ENCODE peak calls at places on chromosomes 6 and 20, in eight cellular contexts. One of them, this sample, is unnamed.

GRCh38 chr6:44088827-44089590 is 38.2 kb downstream of the MRPL14 start:
- DNase-seq in K562: no peak
- DNase-seq in epithelial cell of proximal tubule: no peak
- DNase-seq in CD8-positive, alpha-beta memory T cell: no peak
- DNase-seq in naive thymus-derived CD4-positive, alpha-beta T cell: no peak
- DNase-seq in ovary: no peak
- DNase-seq in A673: no peak
- DNase-seq in GM23248: no peak
- DNase-seq in this sample: no peak

GRCh38 chr6:135258970-135259369 is 77.9 kb downstream of the MYB start:
- DNase-seq in GM23248: no peak
- DNase-seq in CD8-positive, alpha-beta memory T cell: no peak
- DNase-seq in epithelial cell of proximal tubule: no peak
- DNase-seq in naive thymus-derived CD4-positive, alpha-beta T cell: no peak
- DNase-seq in K562: no peak
- DNase-seq in ovary: no peak
- DNase-seq in A673: no peak
- DNase-seq in this sample: no peak

GRCh38 chr6:37663016-37663810 is 34.5 kb downstream of the MDGA1 start:
- DNase-seq in naive thymus-derived CD4-positive, alpha-beta T cell: no peak
- DNase-seq in K562: no peak
- DNase-seq in ovary: no peak
- DNase-seq in A673: no peak
- DNase-seq in GM23248: peak
- DNase-seq in epithelial cell of proximal tubule: no peak
- DNase-seq in CD8-positive, alpha-beta memory T cell: no peak
- DNase-seq in this sample: peak

GRCh38 chr6:138972226-138972665 is 15.8 kb downstream of the REPS1 start:
- DNase-seq in K562: no peak
- DNase-seq in CD8-positive, alpha-beta memory T cell: no peak
- DNase-seq in epithelial cell of proximal tubule: no peak
- DNase-seq in A673: peak
- DNase-seq in naive thymus-derived CD4-positive, alpha-beta T cell: no peak
- DNase-seq in ovary: no peak
- DNase-seq in GM23248: peak
- DNase-seq in this sample: peak

GRCh38 chr6:158996863-158997262 is 3.1 kb downstream of the RSPH3 start:
- DNase-seq in naive thymus-derived CD4-positive, alpha-beta T cell: no peak
- DNase-seq in K562: no peak
- DNase-seq in epithelial cell of proximal tubule: no peak
- DNase-seq in CD8-positive, alpha-beta memory T cell: no peak
- DNase-seq in GM23248: no peak
- DNase-seq in A673: no peak
- DNase-seq in ovary: no peak
- DNase-seq in this sample: no peak

GRCh38 chr20:37668166-37668565 is 25.7 kb upstream of the CTNNBL1 start:
- DNase-seq in ovary: no peak
- DNase-seq in naive thymus-derived CD4-positive, alpha-beta T cell: no peak
- DNase-seq in K562: no peak
- DNase-seq in epithelial cell of proximal tubule: no peak
- DNase-seq in GM23248: no peak
- DNase-seq in A673: no peak
- DNase-seq in CD8-positive, alpha-beta memory T cell: no peak
- DNase-seq in this sample: no peak

GRCh38 chr20:32749914-32750637 is 6.8 kb upstream of the COMMD7 start:
- DNase-seq in A673: no peak
- DNase-seq in ovary: no peak
- DNase-seq in GM23248: no peak
- DNase-seq in K562: no peak
- DNase-seq in CD8-positive, alpha-beta memory T cell: no peak
- DNase-seq in epithelial cell of proximal tubule: no peak
- DNase-seq in naive thymus-derived CD4-positive, alpha-beta T cell: no peak
- DNase-seq in this sample: peak

GRCh38 chr20:13068336-13068735 is 59.6 kb downstream of the SPTLC3 start:
- DNase-seq in ovary: no peak
- DNase-seq in naive thymus-derived CD4-positive, alpha-beta T cell: no peak
- DNase-seq in CD8-positive, alpha-beta memory T cell: no peak
- DNase-seq in A673: no peak
- DNase-seq in epithelial cell of proximal tubule: no peak
- DNase-seq in GM23248: no peak
- DNase-seq in K562: no peak
- DNase-seq in this sample: no peak

GRCh38 chr20:58251979-58252591 is 23.6 kb upstream of the ANKRD60 start:
- DNase-seq in naive thymus-derived CD4-positive, alpha-beta T cell: no peak
- DNase-seq in A673: peak
- DNase-seq in ovary: no peak
- DNase-seq in CD8-positive, alpha-beta memory T cell: no peak
- DNase-seq in epithelial cell of proximal tubule: peak
- DNase-seq in K562: peak
- DNase-seq in GM23248: peak
- DNase-seq in this sample: peak

GRCh38 chr20:48467622-48468021 is 360.2 kb downstream of the PREX1 start:
- DNase-seq in GM23248: no peak
- DNase-seq in CD8-positive, alpha-beta memory T cell: no peak
- DNase-seq in naive thymus-derived CD4-positive, alpha-beta T cell: no peak
- DNase-seq in epithelial cell of proximal tubule: no peak
- DNase-seq in A673: no peak
- DNase-seq in K562: peak
- DNase-seq in ovary: no peak
- DNase-seq in this sample: no peak

GRCh38 chr6:137588472-137588871 is 94.3 kb upstream of the OLIG3 start:
- DNase-seq in K562: no peak
- DNase-seq in CD8-positive, alpha-beta memory T cell: no peak
- DNase-seq in GM23248: no peak
- DNase-seq in ovary: no peak
- DNase-seq in epithelial cell of proximal tubule: no peak
- DNase-seq in naive thymus-derived CD4-positive, alpha-beta T cell: no peak
- DNase-seq in A673: peak
- DNase-seq in this sample: no peak

GRCh38 chr20:33663161-33664084 is 1.3 kb downstream of the C20orf144 start:
- DNase-seq in ovary: peak
- DNase-seq in epithelial cell of proximal tubule: no peak
- DNase-seq in A673: peak
- DNase-seq in GM23248: peak
- DNase-seq in CD8-positive, alpha-beta memory T cell: peak
- DNase-seq in naive thymus-derived CD4-positive, alpha-beta T cell: peak
- DNase-seq in K562: peak
- DNase-seq in this sample: peak

DNA sequence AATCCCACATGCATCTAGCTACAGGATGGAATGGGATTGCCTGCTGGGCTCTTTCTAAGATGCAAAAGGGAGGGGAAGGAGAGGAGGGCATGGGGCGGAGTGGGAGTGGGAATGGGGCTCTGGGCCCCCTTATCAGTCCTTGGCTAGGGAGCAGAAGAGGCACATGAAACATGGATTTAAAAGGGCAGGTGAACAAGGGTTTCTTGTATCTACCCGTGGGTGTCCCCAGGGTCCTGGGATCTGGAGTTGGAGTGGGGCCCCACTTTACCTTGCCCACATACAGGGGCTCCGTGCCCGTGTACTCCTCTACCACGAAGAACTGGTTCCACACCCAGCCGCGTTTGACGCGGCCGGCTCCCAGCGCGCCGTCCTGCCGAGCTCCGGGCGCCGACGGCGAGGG is 57.5 kb downstream of the CDH22 start:
- DNase-seq in naive thymus-derived CD4-positive, alpha-beta T cell: no peak
- DNase-seq in epithelial cell of proximal tubule: no peak
- DNase-seq in GM23248: no peak
- DNase-seq in CD8-positive, alpha-beta memory T cell: no peak
- DNase-seq in A673: no peak
- DNase-seq in K562: no peak
- DNase-seq in ovary: no peak
- DNase-seq in this sample: no peak
- H3K4me3 ChIP-seq in naive thymus-derived CD4-positive, alpha-beta T cell: no peak
- H3K4me3 ChIP-seq in epithelial cell of proximal tubule: no peak
- H3K4me3 ChIP-seq in GM23248: no peak
- H3K4me3 ChIP-seq in CD8-positive, alpha-beta memory T cell: no peak
- H3K4me3 ChIP-seq in A673: no peak
- H3K4me3 ChIP-seq in K562: no peak
- H3K4me3 ChIP-seq in ovary: no peak
- H3K4me3 ChIP-seq in this sample: no peak

DNA sequence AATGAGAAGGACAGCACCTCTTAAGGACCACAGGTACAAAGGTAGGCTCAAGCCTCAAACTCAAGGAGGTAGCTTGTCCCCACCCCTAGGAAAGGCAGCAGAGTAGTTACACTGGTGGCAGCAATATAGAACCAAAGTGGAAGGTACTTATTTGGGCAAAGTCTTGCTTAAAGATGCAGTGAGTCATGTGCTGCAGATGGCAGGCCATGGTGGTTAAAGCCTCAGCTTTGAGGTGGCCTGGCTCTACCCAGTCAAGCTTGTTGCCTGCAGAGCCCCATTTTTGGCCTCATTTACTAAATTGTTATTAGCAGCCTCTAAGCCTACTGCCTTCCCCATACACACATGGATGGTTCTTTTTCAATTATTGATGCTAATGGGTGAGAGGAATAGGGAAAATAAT is 146.0 kb downstream of the ELOVL4 start:
- DNase-seq in epithelial cell of proximal tubule: no peak
- DNase-seq in K562: no peak
- DNase-seq in A673: no peak
- DNase-seq in CD8-positive, alpha-beta memory T cell: no peak
- DNase-seq in GM23248: no peak
- DNase-seq in naive thymus-derived CD4-positive, alpha-beta T cell: no peak
- DNase-seq in ovary: no peak
- DNase-seq in this sample: no peak
- H3K4me3 ChIP-seq in epithelial cell of proximal tubule: no peak
- H3K4me3 ChIP-seq in K562: no peak
- H3K4me3 ChIP-seq in A673: no peak
- H3K4me3 ChIP-seq in CD8-positive, alpha-beta memory T cell: no peak
- H3K4me3 ChIP-seq in GM23248: no peak
- H3K4me3 ChIP-seq in naive thymus-derived CD4-positive, alpha-beta T cell: no peak
- H3K4me3 ChIP-seq in ovary: no peak
- H3K4me3 ChIP-seq in this sample: no peak

GRCh38 chr6:90217621-90218496 is 78.8 kb downstream of the BACH2 start:
- DNase-seq in ovary: no peak
- DNase-seq in CD8-positive, alpha-beta memory T cell: peak
- DNase-seq in K562: peak
- DNase-seq in GM23248: no peak
- DNase-seq in A673: no peak
- DNase-seq in epithelial cell of proximal tubule: peak
- DNase-seq in naive thymus-derived CD4-positive, alpha-beta T cell: peak
- DNase-seq in this sample: peak
- H3K4me3 ChIP-seq in ovary: no peak
- H3K4me3 ChIP-seq in CD8-positive, alpha-beta memory T cell: peak
- H3K4me3 ChIP-seq in K562: no peak
- H3K4me3 ChIP-seq in GM23248: peak
- H3K4me3 ChIP-seq in A673: no peak
- H3K4me3 ChIP-seq in epithelial cell of proximal tubule: peak
- H3K4me3 ChIP-seq in naive thymus-derived CD4-positive, alpha-beta T cell: peak
- H3K4me3 ChIP-seq in this sample: peak

DNA sequence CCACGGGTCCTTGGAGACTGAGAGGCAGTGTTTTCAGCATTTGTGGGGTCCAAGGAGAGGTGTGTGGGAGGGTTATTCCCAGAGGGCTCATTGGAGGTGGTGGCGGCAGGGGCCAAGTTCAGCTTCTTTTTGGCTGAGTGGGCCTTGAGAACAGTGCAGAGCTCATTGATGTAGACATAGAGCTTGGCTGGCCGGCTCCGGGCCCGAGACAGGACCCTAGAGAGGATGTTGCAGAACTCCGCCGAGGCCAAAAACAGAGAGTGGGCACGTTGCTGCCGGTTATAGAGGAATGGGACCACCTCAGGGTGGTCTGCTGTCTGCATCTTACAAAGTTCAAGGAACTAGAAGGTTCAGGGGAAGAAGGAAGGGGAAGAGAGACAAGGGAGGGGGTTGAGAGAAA is 3.7 kb upstream of the ZBTB22 start:
- DNase-seq in epithelial cell of proximal tubule: no peak
- DNase-seq in GM23248: no peak
- DNase-seq in ovary: no peak
- DNase-seq in CD8-positive, alpha-beta memory T cell: no peak
- DNase-seq in A673: no peak
- DNase-seq in K562: no peak
- DNase-seq in naive thymus-derived CD4-positive, alpha-beta T cell: no peak
- DNase-seq in this sample: no peak
- H3K4me3 ChIP-seq in epithelial cell of proximal tubule: peak
- H3K4me3 ChIP-seq in GM23248: peak
- H3K4me3 ChIP-seq in ovary: no peak
- H3K4me3 ChIP-seq in CD8-positive, alpha-beta memory T cell: peak
- H3K4me3 ChIP-seq in A673: peak
- H3K4me3 ChIP-seq in K562: peak
- H3K4me3 ChIP-seq in naive thymus-derived CD4-positive, alpha-beta T cell: peak
- H3K4me3 ChIP-seq in this sample: peak

This sample was measured in fibroblast of villous mesenchyme.